ENCODE peak calls at places on chromosomes 3 and 15, in nine cellular contexts. C is stimulated activated CD8-positive, alpha-beta memory T cell treated with anti-CD3 and anti-CD28 coated beads, Interleukin-4, amount 100 ng/mL, for 4 hours; B is activated CD8-positive, alpha-beta T cell treated with anti-CD3 and anti-CD28 coated beads for 36 hours; U is NCI-H226; X is stimulated activated CD4-positive, alpha-beta T cell treated with anti-CD3 and anti-CD28 coated beads, TNF-alpha, amount 100 ng/mL, for 48 hours; Y is kidney tubule cell; H is memory B cell; F is CD8-positive, alpha-beta T cell; P is C1 segment of cervical spinal cord. N is an unnamed sample.
A peak's percentile ranks its signal among the peaks of the same experiment; 100 is the strongest.

GRCh38 chr3:101229681-101230080 is 90.7 kb downstream of the IMPG2 start:
- DNase-seq in U (no peak), Y (no peak), H (no peak), X (no peak), C (no peak), B (no peak), F (no peak), P (no peak), N (no peak)

GRCh38 chr3:143329567-143330164 is 210.1 kb downstream of the CHST2 start:
- DNase-seq in Y (peak; percentile 28), B (no peak), U (no peak), P (no peak), H (no peak), X (no peak), C (no peak), F (no peak), N (no peak)

GRCh38 chr3:69370156-69370944 is 15.5 kb downstream of the FRMD4B start:
- DNase-seq in F (no peak), P (peak; percentile 19), B (peak; percentile 21), H (no peak), C (no peak), U (no peak), Y (no peak), X (no peak), N (no peak)

GRCh38 chr3:126304704-126305103 is 52.5 kb downstream of the KLF15 start:
- DNase-seq in F (no peak), B (no peak), P (no peak), U (no peak), C (no peak), Y (peak; percentile 33), H (no peak), X (no peak), N (no peak)

GRCh38 chr15:70646169-70646568 is 117.2 kb downstream of the UACA start:
- DNase-seq in B (no peak), C (no peak), Y (no peak), F (no peak), P (no peak), U (no peak), H (no peak), X (no peak), N (no peak)

GRCh38 chr15:62769604-62770003 is 272.9 kb upstream of the TPM1 start:
- DNase-seq in B (no peak), C (no peak), Y (peak; percentile 82), H (no peak), X (no peak), U (peak; percentile 76), P (no peak), F (no peak), N (no peak)

GRCh38 chr3:159319156-159319555 is 517.3 kb downstream of the MFSD1 start:
- DNase-seq in Y (no peak), X (no peak), F (no peak), B (no peak), U (no peak), C (no peak), H (no peak), P (no peak), N (no peak)

GRCh38 chr3:127997961-127998360 is 54.3 kb upstream of the SEC61A1 start:
- DNase-seq in X (no peak), Y (no peak), B (no peak), C (no peak), F (no peak), U (no peak), H (no peak), P (no peak), N (no peak)

GRCh38 chr3:141255864-141256263 is 24.2 kb downstream of the PXYLP1 start:
- DNase-seq in B (peak; percentile 70), F (no peak), U (peak; percentile 20), X (no peak), P (no peak), Y (no peak), H (no peak), C (no peak), N (no peak)

GRCh38 chr3:49806838-49807237 is 3.8 kb downstream of the INKA1 start:
- DNase-seq in U (no peak), X (no peak), F (no peak), C (no peak), P (no peak), Y (no peak), B (no peak), H (no peak), N (no peak)

GRCh38 chr3:107425033-107425432 is 47.8 kb downstream of the CCDC54 start:
- DNase-seq in P (no peak), U (no peak), Y (no peak), B (no peak), F (no peak), X (no peak), C (no peak), H (no peak), N (no peak)

GRCh38 chr15:29934251-29934650 is 112.0 kb upstream of the TJP1 start:
- DNase-seq in X (no peak), P (no peak), Y (peak; percentile 53), F (no peak), C (no peak), H (no peak), U (peak; percentile 51), B (no peak), N (no peak)

GRCh38 chr3:196016485-196016884 is 65.4 kb downstream of the TFRC start:
- DNase-seq in H (no peak), P (no peak), F (no peak), U (peak; percentile 78), X (no peak), Y (peak; percentile 45), C (no peak), B (peak; percentile 25), N (no peak)

GRCh38 chr15:69403611-69404010 is 10.5 kb upstream of the KIF23 start:
- DNase-seq in C (no peak), F (no peak), U (peak; percentile 92), B (no peak), H (no peak), Y (no peak), X (no peak), P (no peak), N (no peak)

GRCh38 chr15:40044717-40045571 is 6.0 kb upstream of the SRP14 start:
- DNase-seq in Y (peak; percentile 89), C (peak; percentile 70), B (peak; percentile 95), U (peak; percentile 41), F (peak; percentile 58), P (peak; percentile 74), H (peak; percentile 88), X (peak; percentile 71), N (peak; percentile 67)

GRCh38 chr15:89383635-89384604 is 49.3 kb upstream of the POLG start:
- DNase-seq in H (no peak), F (no peak), Y (peak; percentile 64), X (no peak), U (peak; percentile 66), C (no peak), P (peak; percentile 53), B (no peak), N (no peak)